ENCODE peak calls at places on chromosomes 13 and 19, in six cellular contexts. X, V, U, T, O and L are unnamed samples.

GRCh38 chr19:52665529-52665928 is 27.4 kb upstream of the ZNF83 start:
- DNase-seq in O (no peak), U (no peak), T (no peak), X (no peak), V (no peak), L (no peak)

GRCh38 chr13:91574756-91575155 is 176.3 kb downstream of the GPC5 start:
- DNase-seq in O (no peak), U (no peak), V (no peak), X (no peak), T (no peak), L (no peak)

GRCh38 chr19:1752009-1752756 is 1.1 kb upstream of the ONECUT3 start:
- DNase-seq in T (no peak), V (no peak), U (no peak), O (no peak), X (no peak), L (no peak)

GRCh38 chr13:99908129-99908805 is 63.3 kb downstream of the ZIC5 start:
- DNase-seq in U (no peak), V (no peak), X (no peak), O (peak), T (no peak), L (no peak)

GRCh38 chr13:66700336-66700735 is 529.8 kb downstream of the PCDH9 start:
- DNase-seq in V (no peak), U (no peak), O (no peak), T (no peak), X (no peak), L (no peak)

GRCh38 chr13:98910501-98910951 is 67.3 kb downstream of the DOCK9 start:
- DNase-seq in O (no peak), T (no peak), U (no peak), V (no peak), X (no peak), L (no peak)

GRCh38 chr13:95535243-95535642 is 17.3 kb upstream of the CLDN10 start:
- DNase-seq in T (no peak), X (no peak), O (peak), U (no peak), V (no peak), L (no peak)

GRCh38 chr19:610071-610800 is 20.6 kb downstream of the HCN2 start:
- DNase-seq in T (no peak), V (no peak), X (no peak), O (no peak), U (no peak), L (no peak)

GRCh38 chr19:7852851-7853759 is 21.1 kb downstream of the PRR36 start:
- DNase-seq in T (no peak), O (peak), U (no peak), X (peak), V (peak), L (peak)

GRCh38 chr19:3509566-3509989 is 3.5 kb downstream of the FZR1 start:
- DNase-seq in X (no peak), O (no peak), U (no peak), V (no peak), T (no peak), L (no peak)

GRCh38 chr13:100363351-100363750 is 225.2 kb downstream of the GGACT start:
- DNase-seq in U (no peak), T (no peak), X (no peak), V (no peak), O (no peak), L (no peak)

GRCh38 chr13:79295906-79296564 is 110.0 kb downstream of the RBM26 start:
- DNase-seq in U (no peak), X (no peak), V (no peak), O (no peak), T (no peak), L (no peak)

GRCh38 chr13:43979492-43979891 is 99.8 kb downstream of the LACC1 start:
- DNase-seq in O (no peak), U (no peak), X (no peak), V (no peak), T (no peak), L (no peak)

GRCh38 chr13:108834193-108834592 is 204.8 kb downstream of the MYO16 start:
- DNase-seq in X (no peak), T (no peak), V (no peak), U (no peak), O (no peak), L (no peak)

GRCh38 chr19:50308991-50309390 is 20.2 kb downstream of the KCNC3 start:
- DNase-seq in X (no peak), U (no peak), O (no peak), V (no peak), T (no peak), L (no peak)

GRCh38 chr19:13920940-13921744 is 15.1 kb downstream of the CC2D1A start:
- DNase-seq in O (no peak), X (no peak), U (no peak), T (no peak), V (no peak), L (no peak)

GRCh38 chr19:16896913-16897571 is 8.2 kb downstream of the F2RL3 start:
- DNase-seq in T (peak), X (peak), V (peak), O (peak), U (peak), L (peak)

GRCh38 chr19:45455707-45456499 is 11.9 kb upstream of the FOSB start:
- DNase-seq in O (peak), U (peak), V (peak), X (peak), T (peak), L (peak)

GRCh38 chr13:33931397-33931987 is 113.5 kb downstream of the RFC3 start:
- DNase-seq in V (no peak), U (no peak), X (no peak), O (peak), T (no peak), L (peak)

GRCh38 chr13:40588101-40588500 is 78.3 kb downstream of the FOXO1 start:
- DNase-seq in U (no peak), O (no peak), V (no peak), X (no peak), T (no peak), L (no peak)

GRCh38 chr19:4581381-4582111 is 22.1 kb upstream of the SEMA6B start:
- DNase-seq in X (no peak), U (no peak), V (no peak), T (no peak), O (no peak), L (no peak)

GRCh38 chr13:21164631-21165030 is 11.7 kb downstream of the SKA3 start:
- DNase-seq in O (no peak), U (no peak), T (no peak), V (no peak), X (no peak), L (peak)

GRCh38 chr13:24716011-24716410 is 35.8 kb downstream of the ATP12A start:
- DNase-seq in U (no peak), O (no peak), V (no peak), X (no peak), T (no peak), L (no peak)

GRCh38 chr19:47351545-47351944 is 2.4 kb downstream of the DHX34 start:
- DNase-seq in X (no peak), U (no peak), O (no peak), V (no peak), T (no peak), L (no peak)

GRCh38 chr19:29714371-29714952 is 599 bp downstream of the C19orf12 start:
- DNase-seq in V (no peak), O (no peak), X (no peak), U (no peak), T (no peak), L (no peak)

GRCh38 chr13:31225998-31226675 is 26.4 kb downstream of the B3GLCT start:
- DNase-seq in U (no peak), O (no peak), T (no peak), X (no peak), V (no peak), L (no peak)

GRCh38 chr19:16076958-16077611 is 790 bp downstream of the TPM4 start:
- DNase-seq in T (peak), X (peak), U (peak), O (peak), V (peak), L (no peak)

GRCh38 chr19:1259206-1259872 is 9.8 kb upstream of the CIRBP start:
- DNase-seq in V (no peak), O (peak), T (peak), X (peak), U (peak), L (peak)

GRCh38 chr19:30004403-30004802 is 62.4 kb downstream of the URI1 start:
- DNase-seq in U (no peak), X (no peak), O (no peak), T (no peak), V (no peak), L (no peak)

GRCh38 chr19:28710278-28710677 is 502.7 kb downstream of the UQCRFS1 start:
- DNase-seq in V (no peak), X (no peak), O (no peak), U (no peak), T (no peak), L (no peak)

GRCh38 chr13:76596216-76596615 is 290.0 kb downstream of the KCTD12 start:
- DNase-seq in U (no peak), T (no peak), O (no peak), X (no peak), V (no peak), L (no peak)
- H3K4me3 ChIP-seq in U (no peak), T (no peak), O (no peak), X (no peak), V (no peak), L (no peak)

DNA sequence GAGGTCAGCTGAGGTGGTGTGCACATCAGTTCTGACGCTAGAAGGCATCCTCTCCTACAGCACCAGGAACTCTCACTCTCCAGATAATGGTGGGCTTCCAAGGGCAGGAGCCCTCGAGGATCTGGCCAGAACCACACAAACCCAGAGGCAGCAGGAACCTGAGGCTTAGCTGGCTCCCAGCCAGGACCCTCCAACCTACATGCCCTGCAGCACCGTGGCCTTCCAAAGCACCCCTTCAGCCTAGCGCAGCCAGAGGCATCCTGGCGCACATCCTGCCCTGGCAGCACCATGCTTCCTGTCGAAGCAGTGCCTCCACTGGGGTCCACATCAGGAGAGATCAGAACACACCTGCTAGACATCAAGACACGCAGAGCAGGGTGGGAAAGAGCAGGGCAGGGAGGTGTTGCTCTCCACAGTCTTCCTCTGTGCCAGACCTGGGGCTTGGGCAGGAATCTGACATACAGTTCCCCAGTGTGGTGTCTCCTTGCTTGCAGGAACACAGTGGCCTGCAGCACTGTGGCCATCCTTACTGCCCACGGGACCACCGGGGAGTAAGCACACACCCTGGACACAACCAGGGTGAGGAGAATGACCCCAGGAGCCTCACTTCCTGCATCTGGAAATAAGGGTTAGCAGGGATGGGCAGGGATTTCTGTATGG is 21.7 kb downstream of the TUBA3C start:
- DNase-seq in V (no peak), T (no peak), O (no peak), X (no peak), U (no peak), L (no peak)
- H3K27ac ChIP-seq in V (no peak), T (no peak), O (no peak), X (no peak), U (no peak), L (no peak)

GRCh38 chr13:42453091-42453645 is 120.8 kb upstream of the TNFSF11 start:
- DNase-seq in V (no peak), U (no peak), T (no peak), O (no peak), X (no peak), L (no peak)

GRCh38 chr13:42458193-42458592 is 115.8 kb upstream of the TNFSF11 start:
- DNase-seq in U (no peak), V (no peak), X (no peak), O (no peak), T (no peak), L (no peak)

DNA sequence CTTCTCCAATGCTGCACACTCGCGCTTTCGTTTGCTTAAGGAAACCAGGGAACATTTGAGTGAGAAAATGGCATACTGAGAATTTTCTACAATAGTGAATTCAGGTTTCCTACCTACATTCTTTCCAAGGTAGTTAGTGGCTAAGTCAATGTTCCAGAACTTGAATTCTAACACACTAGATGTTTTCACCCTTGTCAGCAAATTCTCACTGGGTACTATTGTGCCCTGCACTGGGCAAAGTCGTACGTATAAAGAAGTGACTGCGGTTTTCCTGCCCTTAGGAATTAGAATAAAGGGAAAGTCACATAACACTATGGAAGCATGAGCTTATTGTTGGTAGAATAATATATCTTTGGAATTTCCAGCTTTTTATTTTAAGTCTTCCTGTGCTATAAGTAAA is 119.2 kb upstream of the TNFSF11 start:
- DNase-seq in O (no peak), V (no peak), X (no peak), T (no peak), U (no peak), L (no peak)
- H3K4me3 ChIP-seq in O (no peak), V (no peak), X (no peak), T (no peak), U (no peak), L (no peak)

GRCh38 chr13:97359181-97360057 is 74.5 kb upstream of the RAP2A start:
- DNase-seq in V (no peak), T (no peak), X (no peak), U (peak), O (peak), L (peak)
- H3K27ac ChIP-seq in V (peak), T (no peak), X (peak), U (no peak), O (no peak), L (no peak)